ENCODE peak calls at places on chromosomes 13 and 19, in five cellular contexts. One of them, this sample, is unnamed.

GRCh38 chr13:113639661-113640262 is 18.2 kb downstream of the ATP4B start:
- DNase-seq in right lobe of liver: peak
- DNase-seq in adrenal gland: peak
- DNase-seq in lower leg skin: no peak
- DNase-seq in heart left ventricle: peak
- DNase-seq in this sample: peak

GRCh38 chr19:46697142-46697960 is 19.6 kb downstream of the PRKD2 start:
- DNase-seq in right lobe of liver: peak
- DNase-seq in adrenal gland: peak
- DNase-seq in lower leg skin: peak
- DNase-seq in heart left ventricle: peak
- DNase-seq in this sample: peak

GRCh38 chr19:32563761-32564160 is 17.2 kb upstream of the PDCD5 start:
- DNase-seq in right lobe of liver: peak
- DNase-seq in adrenal gland: no peak
- DNase-seq in lower leg skin: no peak
- DNase-seq in heart left ventricle: no peak
- DNase-seq in this sample: no peak

GRCh38 chr13:100291626-100292025 is 202.7 kb downstream of the PCCA start:
- DNase-seq in right lobe of liver: no peak
- DNase-seq in adrenal gland: no peak
- DNase-seq in lower leg skin: no peak
- DNase-seq in heart left ventricle: no peak
- DNase-seq in this sample: no peak

GRCh38 chr13:95805921-95806320 is 129.0 kb downstream of the DNAJC3 start:
- DNase-seq in right lobe of liver: no peak
- DNase-seq in adrenal gland: no peak
- DNase-seq in lower leg skin: no peak
- DNase-seq in heart left ventricle: no peak
- DNase-seq in this sample: no peak

GRCh38 chr19:43731346-43731745 is 15.5 kb downstream of the IRGC start:
- DNase-seq in right lobe of liver: no peak
- DNase-seq in adrenal gland: no peak
- DNase-seq in lower leg skin: no peak
- DNase-seq in heart left ventricle: no peak
- DNase-seq in this sample: no peak

GRCh38 chr19:45999653-46000121 is 4.4 kb downstream of the CCDC61 start:
- DNase-seq in right lobe of liver: no peak
- DNase-seq in adrenal gland: peak
- DNase-seq in lower leg skin: no peak
- DNase-seq in heart left ventricle: no peak
- DNase-seq in this sample: no peak

GRCh38 chr19:15715642-15716041 is 12.2 kb upstream of the OR10H2 start:
- DNase-seq in right lobe of liver: no peak
- DNase-seq in adrenal gland: no peak
- DNase-seq in lower leg skin: no peak
- DNase-seq in heart left ventricle: no peak
- DNase-seq in this sample: no peak

GRCh38 chr13:107650081-107650701 is 565.1 kb downstream of the LIG4 start:
- DNase-seq in right lobe of liver: peak
- DNase-seq in adrenal gland: peak
- DNase-seq in lower leg skin: no peak
- DNase-seq in heart left ventricle: peak
- DNase-seq in this sample: peak

GRCh38 chr19:16521715-16522289 is 20.4 kb downstream of the CHERP start:
- DNase-seq in right lobe of liver: no peak
- DNase-seq in adrenal gland: no peak
- DNase-seq in lower leg skin: no peak
- DNase-seq in heart left ventricle: no peak
- DNase-seq in this sample: no peak

GRCh38 chr13:39269411-39269810 is 231.2 kb downstream of the NHLRC3 start:
- DNase-seq in right lobe of liver: no peak
- DNase-seq in adrenal gland: no peak
- DNase-seq in lower leg skin: no peak
- DNase-seq in heart left ventricle: no peak
- DNase-seq in this sample: no peak

GRCh38 chr13:103762523-103762922 is 696.3 kb upstream of the SLC10A2 start:
- DNase-seq in right lobe of liver: no peak
- DNase-seq in adrenal gland: no peak
- DNase-seq in lower leg skin: no peak
- DNase-seq in heart left ventricle: no peak
- DNase-seq in this sample: no peak

GRCh38 chr19:47723573-47723923 is 10.3 kb downstream of the EHD2 start:
- DNase-seq in right lobe of liver: no peak
- DNase-seq in adrenal gland: peak
- DNase-seq in lower leg skin: peak
- DNase-seq in heart left ventricle: peak
- DNase-seq in this sample: peak

GRCh38 chr13:95564948-95565347 is 12.4 kb downstream of the CLDN10 start:
- DNase-seq in right lobe of liver: no peak
- DNase-seq in adrenal gland: no peak
- DNase-seq in lower leg skin: no peak
- DNase-seq in heart left ventricle: no peak
- DNase-seq in this sample: no peak

GRCh38 chr19:15291089-15291488 is 41.2 kb downstream of the BRD4 start:
- DNase-seq in right lobe of liver: no peak
- DNase-seq in adrenal gland: no peak
- DNase-seq in lower leg skin: no peak
- DNase-seq in heart left ventricle: no peak
- DNase-seq in this sample: no peak

GRCh38 chr13:48265217-48265815 is 32.3 kb downstream of the ITM2B start:
- DNase-seq in right lobe of liver: no peak
- DNase-seq in adrenal gland: no peak
- DNase-seq in lower leg skin: no peak
- DNase-seq in heart left ventricle: no peak
- DNase-seq in this sample: no peak

GRCh38 chr13:27783111-27783510 is 9.2 kb upstream of the GSX1 start:
- DNase-seq in right lobe of liver: no peak
- DNase-seq in adrenal gland: peak
- DNase-seq in lower leg skin: no peak
- DNase-seq in heart left ventricle: no peak
- DNase-seq in this sample: no peak

GRCh38 chr19:29564574-29565005 is 38.8 kb downstream of the VSTM2B start:
- DNase-seq in right lobe of liver: no peak
- DNase-seq in adrenal gland: no peak
- DNase-seq in lower leg skin: no peak
- DNase-seq in heart left ventricle: no peak
- DNase-seq in this sample: no peak

GRCh38 chr19:14840206-14840605 is 5.2 kb upstream of the OR7A5 start:
- DNase-seq in right lobe of liver: no peak
- DNase-seq in adrenal gland: no peak
- DNase-seq in lower leg skin: no peak
- DNase-seq in heart left ventricle: no peak
- DNase-seq in this sample: no peak

GRCh38 chr13:94192576-94192975 is 286.9 kb downstream of the DCT start:
- DNase-seq in right lobe of liver: peak
- DNase-seq in adrenal gland: peak
- DNase-seq in lower leg skin: no peak
- DNase-seq in heart left ventricle: peak
- DNase-seq in this sample: no peak

GRCh38 chr19:46823049-46823448 is 27.6 kb downstream of the AP2S1 start:
- DNase-seq in right lobe of liver: no peak
- DNase-seq in adrenal gland: no peak
- DNase-seq in lower leg skin: no peak
- DNase-seq in heart left ventricle: no peak
- DNase-seq in this sample: no peak

GRCh38 chr19:1081301-1082164 is 13.6 kb downstream of the POLR2E start:
- DNase-seq in right lobe of liver: no peak
- DNase-seq in adrenal gland: no peak
- DNase-seq in lower leg skin: no peak
- DNase-seq in heart left ventricle: no peak
- DNase-seq in this sample: no peak

GRCh38 chr19:43950834-43951626 is at the start of gene ZNF221:
- DNase-seq in right lobe of liver: peak
- DNase-seq in adrenal gland: peak
- DNase-seq in lower leg skin: peak
- DNase-seq in heart left ventricle: peak
- DNase-seq in this sample: peak

GRCh38 chr13:113562866-113563265 is 21.7 kb upstream of the TFDP1 start:
- DNase-seq in right lobe of liver: no peak
- DNase-seq in adrenal gland: peak
- DNase-seq in lower leg skin: no peak
- DNase-seq in heart left ventricle: no peak
- DNase-seq in this sample: peak

GRCh38 chr13:98252931-98253470 is 75.9 kb upstream of the RNF113B start:
- DNase-seq in right lobe of liver: no peak
- DNase-seq in adrenal gland: peak
- DNase-seq in lower leg skin: no peak
- DNase-seq in heart left ventricle: no peak
- DNase-seq in this sample: no peak

GRCh38 chr13:46804391-46804815 is 7.4 kb upstream of the ESD start:
- DNase-seq in right lobe of liver: no peak
- DNase-seq in adrenal gland: no peak
- DNase-seq in lower leg skin: no peak
- DNase-seq in heart left ventricle: no peak
- DNase-seq in this sample: no peak

GRCh38 chr19:17125728-17126677 is 50.4 kb downstream of the MYO9B start:
- DNase-seq in right lobe of liver: peak
- DNase-seq in adrenal gland: peak
- DNase-seq in lower leg skin: peak
- DNase-seq in heart left ventricle: peak
- DNase-seq in this sample: peak

GRCh38 chr13:44713793-44714469 is 137.8 kb upstream of the TSC22D1 start:
- DNase-seq in right lobe of liver: no peak
- DNase-seq in adrenal gland: no peak
- DNase-seq in lower leg skin: no peak
- DNase-seq in heart left ventricle: no peak
- DNase-seq in this sample: no peak

GRCh38 chr13:46603165-46603603 is 50.2 kb downstream of the LRCH1 start:
- DNase-seq in right lobe of liver: no peak
- DNase-seq in adrenal gland: no peak
- DNase-seq in lower leg skin: no peak
- DNase-seq in heart left ventricle: no peak
- DNase-seq in this sample: no peak

GRCh38 chr19:23772668-23773063 is 14.0 kb upstream of the ZNF681 start:
- DNase-seq in right lobe of liver: no peak
- DNase-seq in adrenal gland: no peak
- DNase-seq in lower leg skin: no peak
- DNase-seq in heart left ventricle: no peak
- DNase-seq in this sample: no peak

GRCh38 chr19:31938675-31939074 is 406.7 kb upstream of the ZNF507 start:
- DNase-seq in right lobe of liver: no peak
- DNase-seq in adrenal gland: no peak
- DNase-seq in lower leg skin: no peak
- DNase-seq in heart left ventricle: no peak
- DNase-seq in this sample: no peak

GRCh38 chr13:82458169-82458568 is 1424.1 kb downstream of the SLITRK1 start:
- DNase-seq in right lobe of liver: no peak
- DNase-seq in adrenal gland: no peak
- DNase-seq in lower leg skin: no peak
- DNase-seq in heart left ventricle: no peak
- DNase-seq in this sample: no peak

GRCh38 chr13:99403458-99403971 is 96.3 kb upstream of the GPR183 start:
- DNase-seq in right lobe of liver: no peak
- DNase-seq in adrenal gland: no peak
- DNase-seq in lower leg skin: no peak
- DNase-seq in heart left ventricle: no peak
- DNase-seq in this sample: no peak

GRCh38 chr19:46958542-46958941 is 61.1 kb upstream of the NPAS1 start:
- DNase-seq in right lobe of liver: no peak
- DNase-seq in adrenal gland: no peak
- DNase-seq in lower leg skin: no peak
- DNase-seq in heart left ventricle: no peak
- DNase-seq in this sample: no peak

GRCh38 chr13:41700790-41701310 is 243.5 kb downstream of the RGCC start:
- DNase-seq in right lobe of liver: no peak
- DNase-seq in adrenal gland: peak
- DNase-seq in lower leg skin: no peak
- DNase-seq in heart left ventricle: peak
- DNase-seq in this sample: no peak

GRCh38 chr13:23392925-23393645 is 40.4 kb downstream of the SACS start:
- DNase-seq in right lobe of liver: no peak
- DNase-seq in adrenal gland: no peak
- DNase-seq in lower leg skin: no peak
- DNase-seq in heart left ventricle: no peak
- DNase-seq in this sample: no peak

GRCh38 chr19:28727133-28727834 is 485.7 kb downstream of the UQCRFS1 start:
- DNase-seq in right lobe of liver: no peak
- DNase-seq in adrenal gland: no peak
- DNase-seq in lower leg skin: no peak
- DNase-seq in heart left ventricle: peak
- DNase-seq in this sample: no peak

GRCh38 chr19:54115071-54116063 is at the start of the genes PRPF31 and TFPT:
- DNase-seq in right lobe of liver: peak
- DNase-seq in adrenal gland: peak
- DNase-seq in lower leg skin: peak
- DNase-seq in heart left ventricle: peak
- DNase-seq in this sample: peak
- TF ChIP-seq POLR2A in right lobe of liver: peak
- TF ChIP-seq POLR2A in adrenal gland: peak
- TF ChIP-seq POLR2A in lower leg skin: no peak
- TF ChIP-seq POLR2A in heart left ventricle: peak
- TF ChIP-seq POLR2A in this sample: no peak

DNA sequence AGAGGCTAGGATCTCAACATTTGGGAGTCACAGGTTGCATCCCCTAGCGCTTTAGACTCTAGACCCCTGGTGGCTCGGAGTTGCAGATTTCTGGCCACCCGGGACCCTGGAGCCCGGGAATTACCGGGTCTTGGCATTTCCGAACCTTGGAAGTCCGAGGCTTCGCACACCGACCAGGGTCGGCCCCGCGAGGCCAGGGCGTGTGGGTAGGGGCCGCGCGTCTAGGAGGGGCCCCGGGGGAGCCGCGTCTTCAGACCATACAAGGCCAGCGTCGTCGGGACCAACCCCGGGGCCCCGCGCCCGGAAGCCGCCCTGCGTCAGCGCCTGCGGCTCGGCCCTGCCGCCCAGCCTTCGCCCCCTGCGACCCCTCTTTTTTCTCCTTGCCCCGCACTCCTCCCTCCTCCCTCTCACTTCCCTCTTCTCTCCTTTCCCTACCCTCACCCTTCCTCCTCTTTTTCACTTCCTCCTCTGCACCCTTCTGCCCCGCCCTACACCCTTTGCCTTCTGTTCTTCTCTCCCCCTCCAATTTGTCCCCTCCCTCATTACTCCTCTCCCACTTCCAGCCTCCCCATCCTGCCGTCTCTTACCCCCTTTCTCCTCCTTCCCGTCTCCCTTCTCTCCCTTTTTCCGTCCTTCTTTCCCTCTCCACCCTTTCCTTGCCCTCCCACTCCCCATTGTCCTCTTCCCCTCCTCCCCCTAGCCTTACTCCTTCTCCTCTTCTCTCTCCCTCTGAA is 2.4 kb upstream of the PLEKHG2 start:
- DNase-seq in right lobe of liver: peak
- DNase-seq in adrenal gland: peak
- DNase-seq in lower leg skin: peak
- DNase-seq in heart left ventricle: peak
- DNase-seq in this sample: peak
- TF ChIP-seq POLR2A in right lobe of liver: peak
- TF ChIP-seq POLR2A in adrenal gland: peak
- TF ChIP-seq POLR2A in lower leg skin: no peak
- TF ChIP-seq POLR2A in heart left ventricle: peak
- TF ChIP-seq POLR2A in this sample: no peak

GRCh38 chr19:22595918-22596341 is 38.2 kb upstream of the ZNF492 start:
- DNase-seq in right lobe of liver: peak
- DNase-seq in adrenal gland: no peak
- DNase-seq in lower leg skin: no peak
- DNase-seq in heart left ventricle: peak
- DNase-seq in this sample: no peak
- TF ChIP-seq POLR2A in right lobe of liver: no peak
- TF ChIP-seq POLR2A in adrenal gland: no peak
- TF ChIP-seq POLR2A in lower leg skin: no peak
- TF ChIP-seq POLR2A in heart left ventricle: no peak
- TF ChIP-seq POLR2A in this sample: no peak

GRCh38 chr19:37995346-37995745 is 88.3 kb downstream of the SIPA1L3 start:
- DNase-seq in right lobe of liver: no peak
- DNase-seq in adrenal gland: no peak
- DNase-seq in lower leg skin: no peak
- DNase-seq in heart left ventricle: no peak
- DNase-seq in this sample: no peak
- TF ChIP-seq POLR2A in right lobe of liver: no peak
- TF ChIP-seq POLR2A in adrenal gland: no peak
- TF ChIP-seq POLR2A in lower leg skin: no peak
- TF ChIP-seq POLR2A in heart left ventricle: no peak
- TF ChIP-seq POLR2A in this sample: no peak